ENCODE peak calls at places on chromosome 5, in seven cellular contexts. M, R, T, C, F, N and W are unnamed samples.

GRCh38 chr5:93620487-93621339 is 37.7 kb downstream of the NR2F1 start:
- DNase-seq in C (peak), N (peak), F (no peak), R (peak), M (peak), T (peak), W (peak)

GRCh38 chr5:9401786-9402472 is 143.9 kb downstream of the SEMA5A start:
- DNase-seq in N (peak), T (no peak), R (no peak), M (peak), F (no peak), C (peak), W (no peak)

GRCh38 chr5:160008877-160009590 is at the start of gene TTC1:
- DNase-seq in N (peak), T (peak), R (peak), F (peak), C (peak), M (peak), W (peak)

GRCh38 chr5:15690611-15691010 is 190.6 kb downstream of the FBXL7 start:
- DNase-seq in F (no peak), R (no peak), M (peak), T (no peak), N (no peak), C (no peak), W (no peak)

GRCh38 chr5:102755691-102756371 is 726 bp downstream of the PAM start:
- DNase-seq in T (peak), F (no peak), C (peak), R (peak), N (peak), M (peak), W (peak)

GRCh38 chr5:72412283-72413055 is 92.3 kb downstream of the PTCD2 start:
- DNase-seq in N (peak), M (peak), T (no peak), R (no peak), F (no peak), C (no peak), W (no peak)

GRCh38 chr5:111070272-111071134 is 1.0 kb upstream of the TSLP start:
- DNase-seq in R (peak), N (peak), F (no peak), T (peak), C (peak), M (no peak), W (peak)

GRCh38 chr5:99104538-99105132 is 175.8 kb upstream of the CHD1 start:
- DNase-seq in R (no peak), F (no peak), N (peak), C (peak), M (peak), T (peak), W (peak)

GRCh38 chr5:66224773-66225553 is 80.9 kb downstream of the SREK1 start:
- DNase-seq in R (no peak), M (no peak), F (no peak), C (no peak), T (no peak), N (no peak), W (no peak)

GRCh38 chr5:151660616-151661015 is 26.1 kb downstream of the SPARC start:
- DNase-seq in C (peak), M (peak), N (peak), F (no peak), T (no peak), R (no peak), W (no peak)

GRCh38 chr5:106097308-106097707 is 1573.4 kb downstream of the EFNA5 start:
- DNase-seq in R (no peak), M (peak), C (no peak), F (no peak), N (peak), T (no peak), W (no peak)

GRCh38 chr5:139180850-139181785 is 17.1 kb downstream of the SIL1 start:
- DNase-seq in R (no peak), C (no peak), F (no peak), N (no peak), T (no peak), M (no peak), W (no peak)

GRCh38 chr5:17336054-17336453 is 118.6 kb downstream of the BASP1 start:
- DNase-seq in T (no peak), R (no peak), M (no peak), F (no peak), N (no peak), C (no peak), W (peak)

GRCh38 chr5:147490989-147491388 is 18.9 kb downstream of the DPYSL3 start:
- DNase-seq in F (no peak), C (no peak), M (no peak), R (no peak), N (no peak), T (no peak), W (no peak)

GRCh38 chr5:134114886-134115805 is 665 bp downstream of the TCF7 start:
- DNase-seq in N (peak), F (no peak), C (no peak), R (peak), M (no peak), T (no peak), W (peak)

GRCh38 chr5:134112726-134113571 is 1.5 kb upstream of the TCF7 start:
- DNase-seq in N (no peak), R (no peak), C (no peak), T (no peak), M (no peak), F (no peak), W (no peak)

GRCh38 chr5:134113908-134114875 is at the start of gene TCF7:
- DNase-seq in F (peak), R (peak), N (peak), T (peak), C (peak), M (peak), W (peak)

GRCh38 chr5:134111741-134112647 is 2.5 kb upstream of the TCF7 start:
- DNase-seq in R (no peak), T (no peak), M (peak), N (no peak), C (peak), F (no peak), W (peak)

GRCh38 chr5:134113572-134113907 is 941 bp upstream of the TCF7 start:
- DNase-seq in F (no peak), M (no peak), N (no peak), T (no peak), R (no peak), C (no peak), W (no peak)
- H2BK120ac ChIP-seq in F (no peak), M (no peak), N (no peak), T (no peak), R (no peak), C (no peak), W (no peak)

GRCh38 chr5:176863765-176864098 is 35.4 kb downstream of the HK3 start:
- DNase-seq in T (no peak), N (no peak), C (no peak), M (no peak), F (no peak), R (no peak), W (no peak)
- H3K23ac ChIP-seq in T (no peak), N (no peak), C (no peak), M (no peak), F (no peak), R (no peak), W (no peak)

GRCh38 chr5:172586118-172587060 is 54.7 kb upstream of the NEURL1B start:
- DNase-seq in T (no peak), R (peak), F (peak), M (no peak), N (no peak), C (no peak), W (no peak)
- H3K4ac ChIP-seq in T (no peak), R (no peak), F (no peak), M (no peak), N (no peak), C (no peak), W (no peak)

GRCh38 chr5:141261238-141261546 is 16.0 kb downstream of the PCDHB15 start:
- DNase-seq in R (no peak), F (no peak), M (no peak), N (no peak), C (no peak), T (no peak), W (no peak)
- H2BK120ac ChIP-seq in R (no peak), F (no peak), M (no peak), N (no peak), C (no peak), T (no peak), W (no peak)